ENCODE peak calls at places on chromosomes 16 and 17, in nine cellular contexts. U is SJSA1, L is fibroblast of lung, S is uterus, R is H7, H is IMR-90, Y is neural progenitor cell, F is lower leg skin, M is body of pancreas. N is an unnamed sample.

GRCh38 chr16:29860218-29860617 is 2.8 kb downstream of the CDIPT start:
- DNase-seq in U (no peak), L (no peak), S (no peak), R (no peak), H (no peak), Y (no peak), F (no peak), M (no peak), N (no peak)

GRCh38 chr17:10687497-10687896 is 9.8 kb downstream of the SCO1 start:
- DNase-seq in U (no peak), L (no peak), S (no peak), R (no peak), H (no peak), Y (no peak), F (no peak), M (no peak), N (no peak)

GRCh38 chr16:4371481-4372314 is at the start of gene VASN:
- DNase-seq in U (peak), L (peak), S (peak), R (peak), H (peak), Y (peak), F (peak), M (peak), N (peak)

GRCh38 chr17:82956726-82957468 is 117.1 kb upstream of the ZNF750 start:
- DNase-seq in U (no peak), L (no peak), S (no peak), R (peak), H (no peak), Y (no peak), F (no peak), M (peak), N (no peak)

GRCh38 chr17:8935194-8935593 is 30.3 kb downstream of the PIK3R5 start:
- DNase-seq in U (peak), L (peak), S (no peak), R (no peak), H (no peak), Y (no peak), F (no peak), M (peak), N (no peak)

GRCh38 chr16:11586375-11586855 is 304 bp downstream of the LITAF start:
- DNase-seq in U (no peak), L (no peak), S (no peak), R (no peak), H (no peak), Y (no peak), F (no peak), M (no peak), N (peak)

GRCh38 chr16:782766-783403 is 5.3 kb downstream of the RPUSD1 start:
- DNase-seq in U (no peak), L (no peak), S (no peak), R (peak), H (no peak), Y (no peak), F (no peak), M (no peak), N (no peak)

GRCh38 chr17:15334266-15334665 is 7.1 kb downstream of the TEKT3 start:
- DNase-seq in U (no peak), L (no peak), S (no peak), R (no peak), H (no peak), Y (no peak), F (no peak), M (no peak), N (no peak)

GRCh38 chr16:68470461-68471150 is 22.3 kb upstream of the SMPD3 start:
- DNase-seq in U (no peak), L (no peak), S (no peak), R (no peak), H (no peak), Y (no peak), F (peak), M (peak), N (no peak)

GRCh38 chr16:79316004-79316458 is 284.5 kb downstream of the MAF start:
- DNase-seq in U (no peak), L (no peak), S (no peak), R (no peak), H (no peak), Y (no peak), F (no peak), M (no peak), N (no peak)

GRCh38 chr17:57519199-57519598 is 225.9 kb downstream of the CCDC182 start:
- DNase-seq in U (no peak), L (peak), S (no peak), R (no peak), H (peak), Y (no peak), F (no peak), M (no peak), N (peak)

GRCh38 chr17:82548681-82549303 is 29.3 kb downstream of the FOXK2 start:
- DNase-seq in U (no peak), L (peak), S (peak), R (peak), H (no peak), Y (no peak), F (peak), M (peak), N (no peak)

GRCh38 chr17:74759243-74759801 is 10.9 kb downstream of the NHERF1 start:
- DNase-seq in U (peak), L (no peak), S (no peak), R (peak), H (no peak), Y (no peak), F (no peak), M (no peak), N (no peak)

GRCh38 chr17:66670211-66670610 is 164.7 kb upstream of the CACNG5 start:
- DNase-seq in U (no peak), L (no peak), S (no peak), R (no peak), H (no peak), Y (no peak), F (no peak), M (no peak), N (no peak)

GRCh38 chr17:27882162-27882840 is 10.9 kb downstream of the LYRM9 start:
- DNase-seq in U (no peak), L (no peak), S (no peak), R (no peak), H (no peak), Y (no peak), F (no peak), M (no peak), N (no peak)

GRCh38 chr17:4135489-4135888 is 7.3 kb downstream of the ZZEF1 start:
- DNase-seq in U (no peak), L (no peak), S (no peak), R (no peak), H (no peak), Y (no peak), F (no peak), M (no peak), N (no peak)

GRCh38 chr17:80544655-80545498 is at the start of gene RPTOR:
- DNase-seq in U (peak), L (peak), S (peak), R (peak), H (peak), Y (peak), F (peak), M (peak), N (peak)

GRCh38 chr17:13825526-13826040 is 223.9 kb upstream of the HS3ST3A1 start:
- DNase-seq in U (no peak), L (peak), S (no peak), R (no peak), H (no peak), Y (no peak), F (no peak), M (no peak), N (no peak)

GRCh38 chr16:50960517-50961202 is 190.4 kb downstream of the SALL1 start:
- DNase-seq in U (no peak), L (no peak), S (peak), R (peak), H (no peak), Y (peak), F (no peak), M (no peak), N (no peak)

GRCh38 chr17:51912939-51913338 is 245.6 kb downstream of the CA10 start:
- DNase-seq in U (no peak), L (no peak), S (no peak), R (peak), H (no peak), Y (peak), F (no peak), M (no peak), N (no peak)

GRCh38 chr17:36149296-36149820 is 27.1 kb downstream of the TBC1D3B start:
- DNase-seq in U (peak), L (peak), S (peak), R (no peak), H (peak), Y (no peak), F (no peak), M (peak), N (peak)

GRCh38 chr17:28540231-28540630 is 12.2 kb downstream of the UNC119 start:
- DNase-seq in U (no peak), L (no peak), S (no peak), R (peak), H (no peak), Y (no peak), F (no peak), M (no peak), N (no peak)

GRCh38 chr17:45430738-45431530 is 1.7 kb downstream of the ARHGAP27 start:
- DNase-seq in U (no peak), L (no peak), S (no peak), R (peak), H (no peak), Y (peak), F (peak), M (peak), N (peak)

GRCh38 chr16:29662729-29663019 is 373 bp upstream of the SPN start:
- DNase-seq in U (no peak), L (no peak), S (no peak), R (no peak), H (no peak), Y (no peak), F (no peak), M (no peak), N (no peak)

GRCh38 chr17:3712811-3713463 is 10.8 kb upstream of the HASPIN start:
- DNase-seq in U (peak), L (peak), S (no peak), R (no peak), H (no peak), Y (no peak), F (no peak), M (no peak), N (no peak)

GRCh38 chr16:31201511-31202401 is 804 bp downstream of the PYCARD start:
- DNase-seq in U (peak), L (peak), S (no peak), R (peak), H (no peak), Y (peak), F (no peak), M (peak), N (no peak)

GRCh38 chr16:31202402-31203385 is at the start of gene PYCARD:
- DNase-seq in U (peak), L (peak), S (peak), R (peak), H (peak), Y (peak), F (peak), M (peak), N (peak)

GRCh38 chr16:31198207-31198882 is 4.2 kb downstream of the PYCARD start:
- DNase-seq in U (no peak), L (no peak), S (no peak), R (no peak), H (no peak), Y (no peak), F (no peak), M (no peak), N (no peak)

GRCh38 chr16:31199430-31200041 is 3.0 kb downstream of the PYCARD start:
- DNase-seq in U (no peak), L (no peak), S (no peak), R (no peak), H (no peak), Y (no peak), F (no peak), M (no peak), N (no peak)

DNA sequence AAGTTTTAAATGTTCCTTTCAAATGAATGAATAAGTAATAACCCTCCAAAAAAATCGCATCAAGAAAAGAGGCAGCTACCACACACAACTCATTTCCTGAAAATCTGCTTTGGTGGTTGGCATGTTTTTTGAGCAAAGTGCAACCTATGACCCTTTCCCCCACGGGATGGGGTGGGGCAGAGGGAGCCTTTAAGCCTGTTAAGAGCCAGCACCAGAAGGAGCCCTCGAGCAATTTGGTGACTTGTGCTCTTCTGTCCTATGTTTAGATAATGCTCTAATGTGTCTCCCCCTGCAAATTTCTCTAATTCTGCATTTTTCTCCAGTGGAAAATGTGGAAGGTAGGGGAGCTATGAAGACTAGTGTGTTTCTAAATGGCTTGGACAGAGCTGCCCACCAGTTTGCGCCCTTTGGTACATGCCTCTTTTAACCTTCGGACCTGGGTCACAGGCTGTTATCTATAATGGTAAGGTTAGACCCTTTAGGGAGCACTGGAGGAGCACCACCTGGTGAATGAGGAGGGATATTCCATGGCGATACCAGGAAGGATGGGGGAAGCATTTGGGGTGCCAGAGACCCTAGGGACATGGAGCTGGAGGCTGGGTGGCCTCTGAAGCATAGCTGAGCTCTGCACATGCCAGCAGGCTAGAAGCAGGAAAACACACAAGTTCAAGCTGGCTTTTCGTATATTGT is 1.6 kb downstream of the PYCARD start:
- DNase-seq in U (no peak), L (no peak), S (no peak), R (no peak), H (no peak), Y (no peak), F (no peak), M (no peak), N (peak)
- H3K4me3 ChIP-seq in U (no peak), L (no peak), S (no peak), R (no peak), H (no peak), Y (no peak), F (no peak), M (no peak), N (no peak)

DNA sequence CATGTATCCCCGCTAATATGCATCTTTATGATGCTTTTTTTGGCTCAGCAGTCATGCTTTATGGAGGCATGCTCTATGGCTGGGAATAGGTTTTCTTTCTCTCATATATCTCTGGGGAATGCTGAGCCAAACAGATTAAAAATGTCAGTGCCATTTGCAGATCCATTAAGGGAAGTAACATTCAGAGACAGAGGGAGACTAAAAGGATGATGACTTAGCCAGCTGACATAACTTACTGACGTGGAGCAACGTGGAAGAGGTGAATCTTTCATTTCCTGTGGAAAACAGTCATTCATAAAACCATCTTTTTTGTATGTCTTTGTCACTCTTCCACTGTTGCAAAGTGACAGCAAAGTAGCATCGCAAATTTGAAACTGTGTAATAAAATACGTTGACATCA is 30.1 kb downstream of the KCNJ16 start:
- DNase-seq in U (no peak), L (peak), S (no peak), R (no peak), H (no peak), Y (no peak), F (no peak), M (no peak), N (no peak)
- H3K4me3 ChIP-seq in U (no peak), L (no peak), S (no peak), R (no peak), H (no peak), Y (no peak), F (no peak), M (no peak), N (no peak)

GRCh38 chr17:1398028-1398427 is 2.0 kb downstream of the YWHAE start:
- DNase-seq in U (no peak), L (no peak), S (no peak), R (no peak), H (peak), Y (no peak), F (no peak), M (no peak), N (peak)
- H3K4me3 ChIP-seq in U (peak), L (peak), S (peak), R (peak), H (peak), Y (peak), F (no peak), M (no peak), N (peak)

DNA sequence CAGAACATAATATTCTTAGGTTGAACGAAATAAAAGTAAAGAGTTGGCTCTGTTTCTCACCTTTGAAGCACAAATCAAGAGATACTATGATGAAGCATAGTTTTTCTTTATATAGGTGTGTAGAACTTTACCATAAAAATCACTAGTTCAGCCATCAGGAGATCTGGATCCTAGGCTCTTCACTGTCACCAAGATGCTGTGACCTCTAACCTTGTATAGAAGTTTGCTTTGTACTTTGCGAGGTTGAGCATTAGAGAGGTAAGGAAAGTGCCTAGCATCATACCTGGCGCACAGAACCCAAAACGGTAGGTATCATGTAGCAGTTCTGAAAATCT is 553 bp upstream of the CDC6 start:
- DNase-seq in U (no peak), L (no peak), S (no peak), R (no peak), H (no peak), Y (no peak), F (no peak), M (no peak), N (no peak)
- H3K4me3 ChIP-seq in U (no peak), L (no peak), S (no peak), R (no peak), H (peak), Y (peak), F (no peak), M (no peak), N (peak)

DNA sequence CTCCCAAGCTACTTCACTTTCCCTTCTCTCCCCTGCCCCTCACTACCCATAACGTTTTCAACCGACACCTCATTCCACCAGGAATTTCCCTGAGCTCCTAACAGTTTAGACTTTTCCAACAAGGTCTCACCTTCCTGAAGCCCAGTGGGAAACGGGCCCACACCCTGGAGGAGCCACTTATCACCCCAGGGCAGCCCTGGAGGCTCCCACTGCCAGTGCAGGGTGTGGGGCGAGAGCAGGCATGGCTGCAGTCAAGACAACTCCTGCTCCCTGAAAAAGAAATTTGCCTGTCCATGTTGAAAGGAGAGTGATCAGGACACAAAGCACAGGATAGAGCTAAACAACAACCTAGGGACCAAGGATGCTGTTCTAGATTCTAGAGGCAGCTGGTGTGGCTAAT is 1.7 kb upstream of the CCNF start:
- DNase-seq in U (no peak), L (no peak), S (no peak), R (peak), H (no peak), Y (no peak), F (no peak), M (no peak), N (no peak)
- H3K4me3 ChIP-seq in U (no peak), L (no peak), S (no peak), R (no peak), H (no peak), Y (no peak), F (no peak), M (no peak), N (no peak)